ENCODE peak calls at places on chromosomes 3 and 15, in seven cellular contexts. I, Z, U, C, R, K and L are unnamed samples.

GRCh38 chr3:195828762-195829161 is 17.0 kb upstream of the MUC4 start:
- DNase-seq in I (no peak), Z (no peak), U (no peak), C (no peak), R (no peak), K (no peak), L (no peak)

GRCh38 chr3:14424711-14425573 is 22.5 kb downstream of the SLC6A6 start:
- DNase-seq in I (no peak), Z (peak), U (peak), C (peak), R (no peak), K (no peak), L (peak)

GRCh38 chr15:69525543-69525942 is 72.9 kb downstream of the RPLP1 start:
- DNase-seq in I (no peak), Z (no peak), U (no peak), C (no peak), R (no peak), K (no peak), L (no peak)

GRCh38 chr3:141939759-141940158 is 63.3 kb downstream of the ATP1B3 start:
- DNase-seq in I (peak), Z (no peak), U (no peak), C (no peak), R (no peak), K (no peak), L (no peak)

GRCh38 chr15:88218557-88219214 is 37.9 kb downstream of the NTRK3 start:
- DNase-seq in I (no peak), Z (no peak), U (no peak), C (no peak), R (no peak), K (no peak), L (no peak)

GRCh38 chr3:115071611-115072010 is 75.5 kb downstream of the ZBTB20 start:
- DNase-seq in I (no peak), Z (no peak), U (no peak), C (no peak), R (no peak), K (no peak), L (no peak)

GRCh38 chr3:66508461-66508860 is 7.6 kb upstream of the LRIG1 start:
- DNase-seq in I (no peak), Z (no peak), U (no peak), C (no peak), R (no peak), K (no peak), L (no peak)

GRCh38 chr15:85073556-85074194 is 92.0 kb downstream of the PDE8A start:
- DNase-seq in I (no peak), Z (no peak), U (no peak), C (no peak), R (no peak), K (peak), L (no peak)

GRCh38 chr3:183626877-183627594 is 8.4 kb upstream of the KLHL24 start:
- DNase-seq in I (no peak), Z (peak), U (peak), C (peak), R (no peak), K (no peak), L (no peak)

GRCh38 chr15:79474252-79474651 is 42.1 kb downstream of the MINAR1 start:
- DNase-seq in I (no peak), Z (no peak), U (no peak), C (no peak), R (no peak), K (peak), L (no peak)

GRCh38 chr15:49415638-49416037 is 7.4 kb upstream of the FGF7 start:
- DNase-seq in I (no peak), Z (no peak), U (no peak), C (no peak), R (no peak), K (peak), L (no peak)

GRCh38 chr3:177491301-177492031 is 294.2 kb upstream of the TBL1XR1 start:
- DNase-seq in I (no peak), Z (no peak), U (no peak), C (no peak), R (no peak), K (peak), L (no peak)

GRCh38 chr3:118618247-118619040 is 416.2 kb downstream of the IGSF11 start:
- DNase-seq in I (no peak), Z (no peak), U (no peak), C (no peak), R (no peak), K (peak), L (no peak)

GRCh38 chr3:123419850-123420292 is 29.0 kb downstream of the ADCY5 start:
- DNase-seq in I (peak), Z (no peak), U (no peak), C (no peak), R (peak), K (no peak), L (peak)

GRCh38 chr15:60740787-60741354 is 261.9 kb upstream of the ICE2 start:
- DNase-seq in I (no peak), Z (no peak), U (no peak), C (no peak), R (no peak), K (no peak), L (no peak)

GRCh38 chr15:52803543-52804306 is 13.6 kb upstream of the ONECUT1 start:
- DNase-seq in I (no peak), Z (peak), U (no peak), C (no peak), R (no peak), K (no peak), L (no peak)

GRCh38 chr3:178392553-178392952 is 143.7 kb upstream of the KCNMB2 start:
- DNase-seq in I (no peak), Z (no peak), U (no peak), C (no peak), R (no peak), K (peak), L (no peak)

GRCh38 chr3:192731233-192731632 is 3.9 kb upstream of the FGF12 start:
- DNase-seq in I (no peak), Z (no peak), U (no peak), C (no peak), R (no peak), K (no peak), L (no peak)

GRCh38 chr15:74815121-74815933 is 2.7 kb downstream of the LMAN1L start:
- DNase-seq in I (peak), Z (no peak), U (no peak), C (no peak), R (no peak), K (peak), L (peak)

GRCh38 chr3:174100744-174101143 is 703.2 kb downstream of the NLGN1 start:
- DNase-seq in I (no peak), Z (no peak), U (no peak), C (no peak), R (no peak), K (peak), L (no peak)

GRCh38 chr3:121152573-121152972 is 244.6 kb downstream of the STXBP5L start:
- DNase-seq in I (no peak), Z (no peak), U (no peak), C (no peak), R (no peak), K (peak), L (no peak)

GRCh38 chr3:175457301-175457700 is 598.2 kb downstream of the NAALADL2 start:
- DNase-seq in I (no peak), Z (no peak), U (no peak), C (no peak), R (no peak), K (no peak), L (no peak)

GRCh38 chr3:175456496-175456895 is 597.4 kb downstream of the NAALADL2 start:
- DNase-seq in I (no peak), Z (no peak), U (no peak), C (no peak), R (no peak), K (peak), L (no peak)
- TF ChIP-seq CTCF in I (no peak), Z (no peak), U (no peak), C (no peak), R (no peak), K (no peak), L (no peak)

GRCh38 chr15:29731865-29732264 is 90.4 kb downstream of the TJP1 start:
- DNase-seq in I (no peak), Z (no peak), U (no peak), C (no peak), R (no peak), K (no peak), L (no peak)

GRCh38 chr15:29736012-29736744 is 86.1 kb downstream of the TJP1 start:
- DNase-seq in I (no peak), Z (no peak), U (no peak), C (no peak), R (no peak), K (no peak), L (no peak)

GRCh38 chr15:29740692-29741311 is 81.5 kb downstream of the TJP1 start:
- DNase-seq in I (no peak), Z (no peak), U (no peak), C (no peak), R (no peak), K (no peak), L (no peak)

GRCh38 chr15:29736745-29737023 is 85.6 kb downstream of the TJP1 start:
- DNase-seq in I (peak), Z (no peak), U (no peak), C (no peak), R (no peak), K (peak), L (no peak)

DNA sequence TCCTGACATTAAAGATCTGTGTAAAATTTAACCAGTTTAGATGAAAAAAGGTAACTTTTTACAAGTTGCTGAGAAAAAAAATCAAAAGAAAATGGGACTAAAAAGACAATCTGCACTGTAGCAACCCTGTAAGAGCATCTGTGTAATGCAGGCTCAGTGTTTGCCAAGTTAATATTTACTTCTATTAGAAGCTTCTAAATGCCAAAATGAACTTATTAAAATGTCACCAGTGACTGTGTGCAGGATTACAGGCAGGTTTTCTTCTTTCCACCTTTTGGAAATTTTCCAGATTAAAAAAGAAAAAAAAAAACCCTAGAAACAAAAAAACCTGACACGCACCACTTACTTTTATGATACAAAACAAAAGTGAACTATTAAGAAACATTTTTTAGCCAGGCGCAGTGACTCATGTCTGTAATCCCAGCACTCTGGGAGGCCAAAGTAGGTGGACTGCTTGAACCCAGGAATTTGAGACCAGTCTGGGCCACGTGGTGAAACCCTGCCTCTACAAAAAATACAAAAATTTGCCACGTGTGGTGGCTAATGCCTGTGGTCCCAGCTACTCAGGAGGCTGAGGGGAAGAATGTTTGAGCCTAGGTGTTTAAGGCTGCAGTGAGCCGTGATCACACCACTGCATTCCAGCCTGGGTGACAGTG is 87.2 kb downstream of the TJP1 start:
- DNase-seq in I (peak), Z (no peak), U (no peak), C (no peak), R (no peak), K (peak), L (no peak)
- TF ChIP-seq CTCF in I (no peak), Z (no peak), U (no peak), C (no peak), R (no peak), K (no peak), L (no peak)

DNA sequence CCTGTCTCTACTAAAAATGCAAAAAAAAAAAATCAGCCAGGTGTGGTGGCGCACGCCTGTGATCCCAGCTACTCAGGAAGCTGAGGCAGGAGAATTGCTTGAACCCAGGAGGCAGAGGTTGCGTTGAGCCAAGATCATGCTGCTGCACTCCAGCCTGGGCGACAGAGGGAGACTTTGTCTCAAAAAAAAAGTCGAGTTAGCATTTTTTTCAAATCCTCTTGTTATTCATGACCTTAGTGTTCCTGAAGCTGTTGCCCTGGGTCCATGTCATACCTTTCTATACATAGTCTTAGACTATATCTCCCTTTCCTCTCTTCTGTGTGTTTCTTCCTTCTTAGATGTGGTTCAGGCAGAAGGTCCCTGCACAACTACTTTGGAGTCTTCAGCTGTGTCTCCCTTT is 6.4 kb downstream of the FMN1 start:
- DNase-seq in I (no peak), Z (no peak), U (no peak), C (no peak), R (no peak), K (no peak), L (no peak)
- TF ChIP-seq CTCF in I (no peak), Z (no peak), U (no peak), C (no peak), R (no peak), K (no peak), L (no peak)

GRCh38 chr3:171788546-171789351 is 21.5 kb downstream of the PLD1 start:
- DNase-seq in I (no peak), Z (no peak), U (no peak), C (no peak), R (no peak), K (peak), L (no peak)
- TF ChIP-seq CTCF in I (no peak), Z (no peak), U (no peak), C (no peak), R (no peak), K (no peak), L (no peak)

DNA sequence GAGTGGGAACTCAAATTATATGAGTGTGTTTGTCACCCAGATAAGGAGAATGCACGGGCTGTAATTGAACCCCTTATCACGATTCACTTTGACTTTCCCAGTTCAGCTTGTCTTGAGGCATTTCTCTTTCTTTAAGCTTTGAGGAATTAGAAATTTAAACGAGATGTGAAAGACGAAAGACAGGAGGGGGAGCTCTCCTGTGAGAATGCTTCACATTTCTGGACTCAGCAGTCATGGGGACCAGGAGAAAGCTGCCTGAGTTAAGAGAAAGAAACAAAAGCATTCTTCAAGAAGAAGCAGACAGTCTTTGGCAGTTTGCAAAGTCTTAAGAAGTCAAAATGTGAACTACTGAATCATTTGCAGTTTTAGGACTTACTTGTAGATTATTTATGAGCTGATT is 205.6 kb downstream of the NECTIN3 start:
- DNase-seq in I (no peak), Z (no peak), U (no peak), C (no peak), R (no peak), K (peak), L (no peak)
- TF ChIP-seq CTCF in I (no peak), Z (no peak), U (no peak), C (no peak), R (no peak), K (peak), L (no peak)

DNA sequence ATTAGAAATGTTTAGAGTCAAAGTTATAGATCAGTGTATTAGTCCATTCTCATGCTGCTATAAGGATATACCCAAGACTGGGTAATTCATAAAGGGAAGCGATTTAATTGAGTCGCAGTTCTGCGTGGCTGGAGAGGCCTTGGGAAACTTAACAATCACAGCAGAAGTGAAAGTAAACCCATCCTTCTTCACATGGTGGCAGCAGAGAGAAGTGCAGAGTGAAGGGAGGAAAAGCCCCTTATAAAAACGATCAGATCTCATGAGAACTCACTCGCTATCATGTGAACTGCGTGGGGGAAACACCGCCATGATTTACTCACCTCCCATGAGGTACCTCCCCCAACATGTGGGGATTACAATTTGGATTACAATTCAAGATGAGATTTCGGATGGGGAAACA is 871.5 kb downstream of the DIPK2A start:
- DNase-seq in I (no peak), Z (no peak), U (no peak), C (no peak), R (no peak), K (no peak), L (no peak)
- TF ChIP-seq CTCF in I (no peak), Z (no peak), U (no peak), C (no peak), R (no peak), K (no peak), L (no peak)

GRCh38 chr15:43483306-43484128 is 9.4 kb downstream of the TP53BP1 start:
- DNase-seq in I (no peak), Z (no peak), U (no peak), C (no peak), R (no peak), K (peak), L (no peak)
- TF ChIP-seq CTCF in I (peak), Z (peak), U (no peak), C (no peak), R (peak), K (peak), L (no peak)

GRCh38 chr3:58577269-58577821 is at the start of gene FAM107A:
- DNase-seq in I (no peak), Z (no peak), U (peak), C (no peak), R (peak), K (peak), L (no peak)
- TF ChIP-seq CTCF in I (no peak), Z (no peak), U (peak), C (no peak), R (no peak), K (peak), L (no peak)

GRCh38 chr3:20322085-20322484 is 136.1 kb upstream of the SGO1 start:
- DNase-seq in I (no peak), Z (no peak), U (no peak), C (no peak), R (no peak), K (no peak), L (no peak)

GRCh38 chr3:20326537-20326936 is 140.5 kb upstream of the SGO1 start:
- DNase-seq in I (no peak), Z (no peak), U (no peak), C (no peak), R (no peak), K (peak), L (no peak)

GRCh38 chr3:20324664-20325478 is 138.9 kb upstream of the SGO1 start:
- DNase-seq in I (peak), Z (no peak), U (no peak), C (no peak), R (no peak), K (no peak), L (no peak)

GRCh38 chr3:20323307-20323927 is 137.4 kb upstream of the SGO1 start:
- DNase-seq in I (peak), Z (no peak), U (no peak), C (no peak), R (no peak), K (no peak), L (peak)

GRCh38 chr3:20327889-20328288 is 141.9 kb upstream of the SGO1 start:
- DNase-seq in I (no peak), Z (no peak), U (no peak), C (no peak), R (no peak), K (no peak), L (no peak)
- TF ChIP-seq CTCF in I (no peak), Z (no peak), U (no peak), C (no peak), R (no peak), K (no peak), L (no peak)

GRCh38 chr3:188370081-188370830 is 216.3 kb downstream of the LPP start:
- DNase-seq in I (no peak), Z (no peak), U (no peak), C (no peak), R (no peak), K (peak), L (peak)
- TF ChIP-seq CTCF in I (no peak), Z (no peak), U (no peak), C (no peak), R (no peak), K (no peak), L (no peak)